ENCODE peak calls at places on chromosomes 13 and 19, in six cellular contexts. M, E, K, I, Q and O are unnamed samples.

GRCh38 chr19:45184115-45184514 is 5.5 kb downstream of the BLOC1S3 start:
- DNase-seq in Q (no peak), M (no peak), K (no peak), I (no peak), E (no peak), O (no peak)

GRCh38 chr13:110216403-110217041 is 90.4 kb downstream of the COL4A1 start:
- DNase-seq in Q (peak; percentile 92), I (no peak), M (no peak), E (peak; percentile 52), K (no peak), O (no peak)

GRCh38 chr13:71852082-71852481 is 14.9 kb downstream of the DACH1 start:
- DNase-seq in I (no peak), M (no peak), E (no peak), K (no peak), Q (no peak), O (no peak)

GRCh38 chr13:98471895-98472294 is 105.0 kb downstream of the STK24 start:
- DNase-seq in K (no peak), I (no peak), E (no peak), Q (no peak), M (no peak), O (no peak)

GRCh38 chr13:31965361-31966066 is 66.1 kb upstream of the FRY start:
- DNase-seq in E (no peak), K (no peak), I (peak; percentile 19), Q (peak; percentile 84), M (no peak), O (peak; percentile 17)

GRCh38 chr19:51064534-51065220 is at the start of gene KLK13:
- DNase-seq in K (no peak), E (peak; percentile 51), M (peak; percentile 28), I (no peak), Q (no peak), O (no peak)

GRCh38 chr13:63449549-63449948 is 2033.9 kb upstream of the PCDH20 start:
- DNase-seq in K (no peak), I (no peak), E (no peak), Q (no peak), M (no peak), O (no peak)

GRCh38 chr13:113887700-113888201 is 23.9 kb upstream of the GAS6 start:
- DNase-seq in Q (no peak), M (no peak), K (no peak), E (no peak), I (no peak), O (no peak)

GRCh38 chr19:38004100-38004504 is 97.1 kb downstream of the SIPA1L3 start:
- DNase-seq in K (no peak), I (no peak), Q (peak; percentile 26), E (peak; percentile 13), M (no peak), O (no peak)

GRCh38 chr13:40656358-40656757 is 10.1 kb downstream of the FOXO1 start:
- DNase-seq in M (no peak), E (no peak), K (no peak), Q (no peak), I (peak; percentile 25), O (peak; percentile 62)

GRCh38 chr13:40652588-40652940 is 13.9 kb downstream of the FOXO1 start:
- DNase-seq in E (no peak), K (no peak), Q (no peak), M (no peak), I (no peak), O (no peak)

GRCh38 chr13:40657307-40657706 is 9.1 kb downstream of the FOXO1 start:
- DNase-seq in K (no peak), I (no peak), E (no peak), M (no peak), Q (no peak), O (no peak)

GRCh38 chr13:40651866-40652587 is 14.4 kb downstream of the FOXO1 start:
- DNase-seq in Q (no peak), E (no peak), I (no peak), M (no peak), K (no peak), O (no peak)

GRCh38 chr13:40653558-40654318 is 12.7 kb downstream of the FOXO1 start:
- DNase-seq in I (peak; percentile 19), K (no peak), Q (no peak), E (no peak), M (no peak), O (no peak)
- TF ChIP-seq CTCF in I (no peak), K (no peak), Q (no peak), E (no peak), M (no peak), O (no peak)

GRCh38 chr19:8360196-8360595 is 3.8 kb upstream of the ANGPTL4 start:
- DNase-seq in E (no peak), K (no peak), M (no peak), Q (no peak), I (no peak), O (no peak)

GRCh38 chr19:8357007-8357521 is 6.9 kb upstream of the ANGPTL4 start:
- DNase-seq in Q (peak; percentile 84), I (no peak), M (no peak), E (no peak), K (peak; percentile 43), O (no peak)

GRCh38 chr19:8358948-8359347 is 5.0 kb upstream of the ANGPTL4 start:
- DNase-seq in M (no peak), I (no peak), E (no peak), Q (no peak), K (no peak), O (no peak)

GRCh38 chr19:8352134-8352827 is 9.2 kb upstream of the KANK3 start:
- DNase-seq in M (no peak), K (no peak), E (no peak), I (no peak), Q (peak; percentile 47), O (no peak)

DNA sequence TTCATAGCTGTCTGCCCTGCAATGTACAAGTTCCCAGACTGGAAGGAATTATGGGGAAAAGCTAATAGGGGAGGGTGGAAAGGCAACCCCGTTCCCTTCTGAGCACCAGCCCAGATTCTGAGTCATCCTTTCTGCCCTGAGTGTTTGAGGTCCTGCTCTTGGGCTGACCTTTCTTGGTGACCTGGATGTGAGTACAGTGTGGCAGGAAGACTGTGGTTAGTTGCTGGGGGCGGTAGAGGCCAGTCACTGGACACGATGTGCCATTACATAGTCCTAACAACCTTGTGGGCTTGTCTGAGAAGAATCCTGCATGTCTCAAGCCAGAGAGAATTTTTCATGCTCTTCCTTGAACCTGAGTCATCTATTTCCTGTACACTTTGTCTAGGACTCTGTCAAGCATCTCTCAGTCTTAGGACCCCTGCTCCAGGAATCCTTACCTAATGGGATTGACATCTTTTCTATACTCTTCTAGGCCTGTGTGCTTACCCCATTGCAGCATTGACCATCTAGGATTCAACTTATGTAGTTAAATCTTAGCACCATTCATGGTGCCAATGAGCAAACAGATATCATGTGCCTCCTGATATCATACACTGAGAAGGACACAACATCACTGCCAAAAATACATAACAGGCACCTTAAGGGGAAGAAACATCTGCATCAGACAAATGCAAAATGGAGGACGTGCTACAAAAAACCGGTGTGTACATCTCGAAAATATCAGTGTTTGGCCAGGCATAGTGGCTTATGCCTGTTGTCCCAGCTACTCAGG is 8.1 kb upstream of the ANGPTL4 start:
- DNase-seq in Q (peak; percentile 99), M (peak; percentile 47), I (peak; percentile 78), K (no peak), E (no peak), O (peak; percentile 99)
- TF ChIP-seq CTCF in Q (no peak), M (no peak), I (no peak), K (no peak), E (no peak), O (no peak)

GRCh38 chr13:38900188-38900587 is 90.4 kb downstream of the STOML3 start:
- DNase-seq in K (no peak), E (no peak), M (no peak), Q (no peak), I (no peak), O (no peak)
- TF ChIP-seq CTCF in K (peak; percentile 35), E (no peak), M (no peak), Q (peak; percentile 71), I (no peak), O (no peak)

DNA sequence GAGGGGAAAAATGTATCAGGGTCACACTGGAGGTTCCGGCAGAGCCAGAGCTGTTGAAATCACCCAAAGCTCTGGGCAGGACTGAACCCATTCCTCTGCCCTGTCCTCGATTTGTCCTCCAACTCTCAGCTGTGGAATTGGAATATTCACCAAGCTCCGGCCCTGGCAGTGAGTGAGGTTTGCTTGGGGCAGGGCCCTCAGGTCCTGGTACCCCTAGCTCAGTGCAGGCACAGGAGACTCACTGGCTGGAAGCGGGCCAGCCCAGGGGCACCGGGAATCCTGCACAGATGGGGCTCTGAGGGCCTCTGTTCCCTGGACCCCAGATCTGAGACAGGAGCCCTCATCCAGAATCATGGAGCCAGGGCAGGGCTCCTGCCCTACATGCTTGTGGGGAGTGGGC is 1322.3 kb downstream of the UQCRFS1 start:
- DNase-seq in M (no peak), K (no peak), I (no peak), E (no peak), Q (no peak), O (no peak)
- TF ChIP-seq CTCF in M (no peak), K (no peak), I (no peak), E (no peak), Q (no peak), O (no peak)